ENCODE peak calls at places on chromosomes 3 and 15, in four cellular contexts. One of them, this sample, is unnamed.

GRCh38 chr3:72135636-72136035 is 350.7 kb upstream of the PROK2 start:
- DNase-seq in HL-60: no peak
- DNase-seq in tibial artery: no peak
- DNase-seq in transverse colon: no peak
- DNase-seq in this sample: no peak

GRCh38 chr15:59292393-59292792 is 80.3 kb downstream of the MYO1E start:
- DNase-seq in tibial artery: no peak
- DNase-seq in HL-60: no peak
- DNase-seq in transverse colon: no peak
- DNase-seq in this sample: no peak

GRCh38 chr3:27714101-27714526 is 8.0 kb downstream of the EOMES start:
- DNase-seq in transverse colon: no peak
- DNase-seq in HL-60: no peak
- DNase-seq in tibial artery: no peak
- DNase-seq in this sample: no peak

GRCh38 chr3:101850327-101851048 is 1.2 kb downstream of the NFKBIZ start:
- DNase-seq in tibial artery: no peak
- DNase-seq in transverse colon: no peak
- DNase-seq in HL-60: no peak
- DNase-seq in this sample: no peak

GRCh38 chr3:144777941-144778340 is 806.3 kb downstream of the DIPK2A start:
- DNase-seq in tibial artery: no peak
- DNase-seq in HL-60: no peak
- DNase-seq in transverse colon: no peak
- DNase-seq in this sample: no peak

GRCh38 chr3:95905182-95905581 is 909.2 kb upstream of the EPHA6 start:
- DNase-seq in HL-60: no peak
- DNase-seq in transverse colon: no peak
- DNase-seq in tibial artery: no peak
- DNase-seq in this sample: no peak

GRCh38 chr3:119326976-119327375 is 32.8 kb downstream of the ARHGAP31 start:
- DNase-seq in tibial artery: no peak
- DNase-seq in transverse colon: no peak
- DNase-seq in HL-60: no peak
- DNase-seq in this sample: no peak

GRCh38 chr3:160105902-160106584 is 117.4 kb downstream of the IL12A start:
- DNase-seq in HL-60: peak; percentile 26
- DNase-seq in transverse colon: no peak
- DNase-seq in tibial artery: no peak
- DNase-seq in this sample: no peak

GRCh38 chr3:106628407-106628806 is 748.8 kb upstream of the CCDC54 start:
- DNase-seq in tibial artery: no peak
- DNase-seq in HL-60: no peak
- DNase-seq in transverse colon: no peak
- DNase-seq in this sample: no peak

GRCh38 chr15:64905941-64906340 is 5.8 kb upstream of the ANKDD1A start:
- DNase-seq in tibial artery: no peak
- DNase-seq in HL-60: no peak
- DNase-seq in transverse colon: no peak
- DNase-seq in this sample: no peak
- H3K27ac ChIP-seq in tibial artery: no peak overlapping the region
- H3K27ac ChIP-seq in HL-60: no peak overlapping the region
- H3K27ac ChIP-seq in transverse colon: no peak overlapping the region
- H3K27ac ChIP-seq in this sample: no peak overlapping the region

GRCh38 chr3:5644773-5645172 is 457.3 kb downstream of the EDEM1 start:
- DNase-seq in transverse colon: no peak
- DNase-seq in tibial artery: no peak
- DNase-seq in HL-60: no peak
- DNase-seq in this sample: no peak
- TF ChIP-seq CTCF in transverse colon: no peak
- TF ChIP-seq CTCF in tibial artery: no peak
- TF ChIP-seq CTCF in HL-60: no peak
- TF ChIP-seq CTCF in this sample: no peak

GRCh38 chr15:37093480-37094410 is 6.6 kb downstream of the MEIS2 start:
- DNase-seq in transverse colon: no peak
- DNase-seq in tibial artery: no peak
- DNase-seq in HL-60: no peak
- DNase-seq in this sample: no peak

GRCh38 chr15:37095197-37095992 is 5.0 kb downstream of the MEIS2 start:
- DNase-seq in transverse colon: no peak
- DNase-seq in HL-60: no peak
- DNase-seq in tibial artery: no peak
- DNase-seq in this sample: no peak

GRCh38 chr15:37096878-37097568 is 3.3 kb downstream of the MEIS2 start:
- DNase-seq in HL-60: no peak
- DNase-seq in tibial artery: no peak
- DNase-seq in transverse colon: no peak
- DNase-seq in this sample: no peak

GRCh38 chr15:37095993-37096877 is 4.1 kb downstream of the MEIS2 start:
- DNase-seq in tibial artery: no peak
- DNase-seq in HL-60: no peak
- DNase-seq in transverse colon: no peak
- DNase-seq in this sample: no peak

DNA sequence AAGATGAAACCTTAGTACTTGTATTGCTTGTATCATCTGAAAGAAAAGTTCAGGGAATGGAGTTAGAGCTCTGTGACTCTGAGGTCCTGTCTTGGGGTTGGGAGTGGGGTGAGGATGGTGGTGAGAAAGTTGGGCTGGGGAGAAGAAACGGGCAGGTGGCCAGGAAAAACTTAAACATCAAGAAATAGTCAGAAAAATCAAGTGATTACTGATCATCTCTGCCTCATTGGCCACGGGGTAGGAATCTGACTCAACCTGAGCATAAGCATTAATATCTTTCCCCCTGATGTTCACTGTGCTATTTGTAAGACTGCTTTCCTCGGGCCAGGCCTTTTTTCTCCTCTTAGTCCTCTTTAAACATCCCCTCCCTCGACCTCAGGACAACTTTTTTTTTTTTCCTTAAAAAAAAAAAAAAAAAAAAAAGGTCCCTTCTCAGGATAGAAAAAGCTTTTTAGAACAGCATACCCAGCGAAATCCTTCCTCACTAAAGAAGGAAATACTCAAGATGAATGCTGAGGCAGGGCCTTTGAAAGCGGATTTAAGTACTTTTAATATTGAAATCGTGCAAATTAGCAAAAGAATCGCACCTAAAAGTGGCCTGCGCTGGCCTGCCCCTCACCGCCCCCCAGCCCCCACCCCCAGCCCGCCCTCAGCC is 5.7 kb downstream of the MEIS2 start:
- DNase-seq in transverse colon: no peak
- DNase-seq in tibial artery: no peak
- DNase-seq in HL-60: no peak
- DNase-seq in this sample: no peak
- H3K4me3 ChIP-seq in transverse colon: peak overlapping the region; percentile 17
- H3K4me3 ChIP-seq in tibial artery: no peak overlapping the region
- H3K4me3 ChIP-seq in HL-60: no peak overlapping the region
- H3K4me3 ChIP-seq in this sample: no peak overlapping the region

GRCh38 chr3:187968883-187969580 is 184.9 kb upstream of the LPP start:
- DNase-seq in HL-60: peak; percentile 51
- DNase-seq in tibial artery: no peak
- DNase-seq in transverse colon: no peak
- DNase-seq in this sample: no peak

GRCh38 chr3:187966636-187967035 is 187.3 kb upstream of the LPP start:
- DNase-seq in transverse colon: no peak
- DNase-seq in tibial artery: no peak
- DNase-seq in HL-60: no peak
- DNase-seq in this sample: no peak

GRCh38 chr3:187967097-187967496 is 186.9 kb upstream of the LPP start:
- DNase-seq in tibial artery: no peak
- DNase-seq in transverse colon: no peak
- DNase-seq in HL-60: no peak
- DNase-seq in this sample: no peak

GRCh38 chr3:187969581-187969950 is 184.4 kb upstream of the LPP start:
- DNase-seq in HL-60: no peak
- DNase-seq in tibial artery: no peak
- DNase-seq in transverse colon: no peak
- DNase-seq in this sample: no peak

DNA sequence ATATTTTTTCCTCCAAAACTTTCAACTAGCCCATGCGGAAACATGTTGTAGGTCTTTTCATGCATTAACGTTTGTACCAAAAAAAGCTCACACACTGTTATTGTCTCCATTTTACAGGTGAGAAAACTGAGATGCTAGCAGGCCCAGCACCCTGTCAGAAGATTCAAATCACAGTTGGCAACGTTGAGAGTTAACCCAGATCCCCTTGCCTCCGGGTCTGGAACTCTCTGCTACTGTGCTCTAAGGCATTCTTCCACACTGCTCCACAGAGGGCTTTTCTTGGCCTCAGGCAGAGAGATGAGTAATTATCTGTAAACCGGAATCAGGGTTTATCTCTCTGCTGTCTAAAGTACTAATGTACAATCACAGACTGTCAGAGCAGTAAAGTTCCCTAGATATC is 186.0 kb upstream of the LPP start:
- DNase-seq in HL-60: no peak
- DNase-seq in transverse colon: no peak
- DNase-seq in tibial artery: no peak
- DNase-seq in this sample: no peak
- H3K27ac ChIP-seq in HL-60: no peak overlapping the region
- H3K27ac ChIP-seq in transverse colon: no peak overlapping the region
- H3K27ac ChIP-seq in tibial artery: no peak overlapping the region
- H3K27ac ChIP-seq in this sample: no peak overlapping the region

GRCh38 chr15:101167366-101167790 is 84.5 kb downstream of the CHSY1 start:
- DNase-seq in HL-60: no peak
- DNase-seq in tibial artery: no peak
- DNase-seq in transverse colon: no peak
- DNase-seq in this sample: no peak
- TF ChIP-seq CTCF in HL-60: no peak
- TF ChIP-seq CTCF in tibial artery: no peak
- TF ChIP-seq CTCF in transverse colon: no peak
- TF ChIP-seq CTCF in this sample: no peak

GRCh38 chr3:1696654-1697275 is 401.9 kb upstream of the CNTN4 start:
- DNase-seq in tibial artery: no peak
- DNase-seq in transverse colon: no peak
- DNase-seq in HL-60: no peak
- DNase-seq in this sample: no peak
- H3K4me3 ChIP-seq in tibial artery: no peak overlapping the region
- H3K4me3 ChIP-seq in transverse colon: no peak overlapping the region
- H3K4me3 ChIP-seq in HL-60: no peak overlapping the region
- H3K4me3 ChIP-seq in this sample: no peak overlapping the region

DNA sequence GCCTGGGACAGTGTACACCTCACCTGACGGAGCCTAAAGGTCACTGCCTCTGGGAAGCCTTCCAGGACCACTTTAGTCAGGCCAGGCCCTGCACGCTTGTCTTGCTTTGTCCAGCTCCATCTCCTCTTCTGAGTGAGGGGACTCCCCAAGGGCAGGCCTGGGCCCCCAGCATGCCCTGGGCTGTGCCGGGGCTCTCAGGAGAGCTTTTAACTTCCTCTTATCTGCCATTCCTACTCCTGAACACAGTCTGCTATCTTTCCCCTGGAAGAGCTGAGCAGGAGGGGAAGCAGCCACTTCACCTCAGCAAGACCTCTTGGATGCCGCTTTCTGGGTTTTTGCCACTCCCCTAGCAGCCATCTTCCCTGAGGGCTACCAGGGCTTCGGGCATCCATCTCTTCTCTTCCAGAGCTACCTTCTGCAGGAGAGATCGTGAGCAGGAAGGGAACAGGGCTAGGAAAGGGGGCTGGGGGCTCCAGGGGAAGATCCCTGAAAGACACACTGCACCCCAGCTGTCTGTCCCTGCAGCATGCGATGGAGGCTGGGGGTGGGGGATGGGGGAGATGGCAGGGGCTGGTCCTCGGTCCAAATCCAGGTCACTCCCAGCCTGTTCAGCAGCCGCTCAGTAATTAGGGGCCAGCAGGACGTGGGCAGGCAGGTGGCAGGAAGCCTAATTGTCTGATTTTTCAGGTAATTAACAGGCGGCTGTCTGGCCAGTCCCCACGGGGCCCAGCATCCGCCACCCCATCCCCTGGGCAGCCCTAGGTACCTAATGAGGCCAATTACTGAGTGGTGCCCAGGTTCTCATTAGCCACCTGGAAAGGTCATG is 19.9 kb upstream of the RPL29 start:
- DNase-seq in HL-60: no peak
- DNase-seq in transverse colon: no peak
- DNase-seq in tibial artery: no peak
- DNase-seq in this sample: no peak
- H3K27ac ChIP-seq in HL-60: no peak overlapping the region
- H3K27ac ChIP-seq in transverse colon: no peak overlapping the region
- H3K27ac ChIP-seq in tibial artery: peak overlapping the region; percentile 84
- H3K27ac ChIP-seq in this sample: no peak overlapping the region

GRCh38 chr15:34987982-34988873 is at the start of gene ZNF770:
- DNase-seq in HL-60: peak; percentile 82
- DNase-seq in tibial artery: peak; percentile 85
- DNase-seq in transverse colon: peak; percentile 83
- DNase-seq in this sample: peak; percentile 83
- TF ChIP-seq CTCF in HL-60: no peak
- TF ChIP-seq CTCF in tibial artery: peak; percentile 8
- TF ChIP-seq CTCF in transverse colon: no peak
- TF ChIP-seq CTCF in this sample: no peak

DNA sequence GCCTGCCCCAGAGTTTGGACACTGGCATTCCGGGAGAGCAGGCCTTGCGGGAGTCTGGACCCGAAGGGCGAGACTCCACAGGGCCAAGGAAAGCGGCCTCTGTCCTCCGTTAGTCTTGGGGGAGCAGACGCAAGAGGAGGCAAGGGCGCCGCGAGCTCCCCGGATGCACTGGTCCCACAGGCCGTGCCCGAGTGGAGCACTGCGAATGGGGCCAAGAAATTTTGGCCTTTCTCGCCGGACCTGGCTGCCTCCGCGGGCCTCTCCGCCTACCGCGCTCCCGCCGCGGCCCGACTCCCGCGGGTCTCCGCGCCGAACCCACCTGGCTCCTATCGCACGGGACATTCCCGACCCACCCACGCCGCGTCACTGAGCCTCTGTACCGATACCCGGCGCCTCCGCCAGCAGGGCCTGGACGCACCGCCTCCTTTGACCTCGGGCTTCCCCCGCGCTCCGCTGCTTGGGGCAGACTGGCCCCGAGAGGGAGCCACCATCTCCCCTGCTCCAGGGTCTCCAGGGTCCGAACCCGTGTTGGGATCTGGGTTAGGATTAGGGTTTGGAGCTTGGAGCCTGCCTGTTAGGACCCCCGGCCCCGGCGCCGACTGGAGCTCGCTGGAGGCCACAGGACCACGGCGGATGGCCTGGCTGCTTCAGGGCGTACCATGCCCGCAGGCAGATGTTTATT is 11.8 kb downstream of the SHOX2 start:
- DNase-seq in tibial artery: no peak
- DNase-seq in HL-60: no peak
- DNase-seq in transverse colon: no peak
- DNase-seq in this sample: no peak
- H3K4me3 ChIP-seq in tibial artery: peak overlapping the region; percentile 18
- H3K4me3 ChIP-seq in HL-60: no peak overlapping the region
- H3K4me3 ChIP-seq in transverse colon: no peak overlapping the region
- H3K4me3 ChIP-seq in this sample: no peak overlapping the region